ENCODE peak calls at places on chromosome 6, in six cellular contexts. B is IMR-90, S is neuronal stem cell, I is trophoblast cell, A is H1, M is mesenchymal stem cell. Q is an unnamed sample.

GRCh38 chr6:39084506-39084905 is 30.5 kb downstream of the SAYSD1 start:
- DNase-seq in B (no peak), S (no peak), I (no peak), A (no peak), M (no peak), Q (no peak)

GRCh38 chr6:12138377-12138776 is 126.3 kb downstream of the HIVEP1 start:
- DNase-seq in B (no peak), S (no peak), I (no peak), A (no peak), M (peak), Q (no peak)

GRCh38 chr6:141464490-141464889 is 668.2 kb upstream of the GJE1 start:
- DNase-seq in B (peak), S (no peak), I (peak), A (no peak), M (peak), Q (no peak)

GRCh38 chr6:115137910-115138309 is 795.1 kb upstream of the HS3ST5 start:
- DNase-seq in B (no peak), S (no peak), I (no peak), A (no peak), M (no peak), Q (no peak)

GRCh38 chr6:29631209-29631810 is 1.7 kb downstream of the GABBR1 start:
- DNase-seq in B (peak), S (no peak), I (no peak), A (no peak), M (peak), Q (peak)

GRCh38 chr6:24831771-24832718 is 33.3 kb upstream of the ARMH2 start:
- DNase-seq in B (peak), S (no peak), I (no peak), A (no peak), M (peak), Q (no peak)

GRCh38 chr6:4607026-4607704 is 169.0 kb upstream of the CDYL start:
- DNase-seq in B (peak), S (no peak), I (peak), A (no peak), M (peak), Q (no peak)

GRCh38 chr6:156359912-156360311 is 417.3 kb upstream of the ARID1B start:
- DNase-seq in B (no peak), S (no peak), I (no peak), A (peak), M (no peak), Q (peak)

GRCh38 chr6:42326248-42326647 is 108.6 kb upstream of the MRPS10 start:
- DNase-seq in B (no peak), S (no peak), I (no peak), A (no peak), M (no peak), Q (no peak)

GRCh38 chr6:67640462-67640861 is 994.6 kb upstream of the ADGRB3 start:
- DNase-seq in B (peak), S (no peak), I (no peak), A (no peak), M (peak), Q (no peak)

GRCh38 chr6:104795363-104795762 is 64.4 kb downstream of the HACE1 start:
- DNase-seq in B (no peak), S (no peak), I (no peak), A (no peak), M (no peak), Q (no peak)

GRCh38 chr6:37595859-37596258 is 96.2 kb upstream of the CCDC167 start:
- DNase-seq in B (no peak), S (no peak), I (no peak), A (no peak), M (no peak), Q (no peak)

GRCh38 chr6:11055127-11055627 is 11.1 kb upstream of the ELOVL2 start:
- DNase-seq in B (peak), S (no peak), I (no peak), A (no peak), M (peak), Q (no peak)

GRCh38 chr6:105179244-105180065 is at the start of gene POPDC3:
- DNase-seq in B (peak), S (peak), I (peak), A (no peak), M (peak), Q (peak)

GRCh38 chr6:112595841-112596240 is 248.7 kb downstream of the RFPL4B start:
- DNase-seq in B (peak), S (no peak), I (no peak), A (no peak), M (no peak), Q (no peak)

GRCh38 chr6:158047563-158048323 is 66.1 kb downstream of the SYNJ2 start:
- DNase-seq in B (no peak), S (no peak), I (no peak), A (no peak), M (no peak), Q (no peak)

GRCh38 chr6:138724015-138724414 is 49.6 kb upstream of the CCDC28A start:
- DNase-seq in B (no peak), S (no peak), I (peak), A (no peak), M (peak), Q (no peak)

GRCh38 chr6:158815379-158815724 is 3.8 kb downstream of the EZR start:
- DNase-seq in B (no peak), S (no peak), I (no peak), A (no peak), M (no peak), Q (no peak)

GRCh38 chr6:53985361-53985760 is 125.9 kb upstream of the MLIP start:
- DNase-seq in B (no peak), S (no peak), I (no peak), A (no peak), M (no peak), Q (no peak)

GRCh38 chr6:31737315-31738047 is 1.2 kb upstream of the CLIC1 start:
- DNase-seq in B (no peak), S (peak), I (no peak), A (no peak), M (peak), Q (peak)

GRCh38 chr6:38021029-38021428 is 201.5 kb downstream of the ZFAND3 start:
- DNase-seq in B (no peak), S (no peak), I (no peak), A (no peak), M (no peak), Q (no peak)

GRCh38 chr6:62479722-62480121 is 193.7 kb upstream of the KHDRBS2 start:
- DNase-seq in B (no peak), S (no peak), I (no peak), A (no peak), M (no peak), Q (no peak)

GRCh38 chr6:33692760-33693158 is 18.7 kb downstream of the UQCC2 start:
- DNase-seq in B (peak), S (no peak), I (no peak), A (no peak), M (peak), Q (no peak)

GRCh38 chr6:37283786-37284185 is 25.8 kb upstream of the TMEM217 start:
- DNase-seq in B (no peak), S (no peak), I (no peak), A (no peak), M (no peak), Q (no peak)

GRCh38 chr6:2029130-2029794 is 216.1 kb downstream of the GMDS start:
- DNase-seq in B (no peak), S (no peak), I (no peak), A (no peak), M (no peak), Q (no peak)

GRCh38 chr6:144898052-144898689 is 613.0 kb downstream of the UTRN start:
- DNase-seq in B (peak), S (no peak), I (no peak), A (no peak), M (peak), Q (no peak)

GRCh38 chr6:93581371-93581770 is 162.0 kb upstream of the EPHA7 start:
- DNase-seq in B (no peak), S (no peak), I (no peak), A (no peak), M (no peak), Q (no peak)

GRCh38 chr6:88048556-88048955 is 915 bp downstream of the SPACA1 start:
- DNase-seq in B (no peak), S (no peak), I (no peak), A (no peak), M (no peak), Q (no peak)

GRCh38 chr6:5851261-5851757 is 155.4 kb downstream of the NRN1 start:
- DNase-seq in B (no peak), S (no peak), I (no peak), A (peak), M (peak), Q (peak)

GRCh38 chr6:151690303-151690702 is 117.2 kb upstream of the ESR1 start:
- DNase-seq in B (no peak), S (no peak), I (no peak), A (no peak), M (no peak), Q (no peak)

GRCh38 chr6:123841067-123841896 is 37.6 kb downstream of the NKAIN2 start:
- DNase-seq in B (no peak), S (no peak), I (no peak), A (no peak), M (no peak), Q (no peak)

GRCh38 chr6:133106934-133107333 is 134.2 kb upstream of the EYA4 start:
- DNase-seq in B (no peak), S (no peak), I (no peak), A (no peak), M (no peak), Q (no peak)

GRCh38 chr6:109762166-109762565 is 71.1 kb downstream of the FIG4 start:
- DNase-seq in B (no peak), S (no peak), I (no peak), A (no peak), M (no peak), Q (no peak)

DNA sequence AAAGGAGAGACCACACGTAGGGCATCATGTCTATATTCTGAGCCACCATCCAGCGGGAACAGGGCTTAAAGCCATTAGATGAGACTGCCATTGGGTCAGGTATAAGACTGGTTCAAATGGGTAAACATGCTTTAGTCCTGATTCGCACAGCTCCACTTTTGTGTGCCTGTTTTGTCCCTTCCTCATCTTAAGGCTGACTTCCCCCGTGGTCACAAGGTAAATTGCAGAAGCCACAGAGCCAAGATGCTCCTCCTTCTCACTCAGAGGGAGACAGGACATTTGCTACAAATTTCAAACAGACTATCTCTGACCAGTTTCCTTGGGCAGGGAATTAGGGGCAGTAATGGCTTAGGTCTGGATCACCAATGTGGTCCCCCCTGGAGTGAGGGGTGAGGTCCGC is 11.4 kb upstream of the IFNGR1 start:
- DNase-seq in B (no peak), S (no peak), I (no peak), A (no peak), M (no peak), Q (no peak)
- H4K91ac ChIP-seq in B (no peak), S (no peak), I (no peak), A (no peak), M (no peak), Q (no peak)

DNA sequence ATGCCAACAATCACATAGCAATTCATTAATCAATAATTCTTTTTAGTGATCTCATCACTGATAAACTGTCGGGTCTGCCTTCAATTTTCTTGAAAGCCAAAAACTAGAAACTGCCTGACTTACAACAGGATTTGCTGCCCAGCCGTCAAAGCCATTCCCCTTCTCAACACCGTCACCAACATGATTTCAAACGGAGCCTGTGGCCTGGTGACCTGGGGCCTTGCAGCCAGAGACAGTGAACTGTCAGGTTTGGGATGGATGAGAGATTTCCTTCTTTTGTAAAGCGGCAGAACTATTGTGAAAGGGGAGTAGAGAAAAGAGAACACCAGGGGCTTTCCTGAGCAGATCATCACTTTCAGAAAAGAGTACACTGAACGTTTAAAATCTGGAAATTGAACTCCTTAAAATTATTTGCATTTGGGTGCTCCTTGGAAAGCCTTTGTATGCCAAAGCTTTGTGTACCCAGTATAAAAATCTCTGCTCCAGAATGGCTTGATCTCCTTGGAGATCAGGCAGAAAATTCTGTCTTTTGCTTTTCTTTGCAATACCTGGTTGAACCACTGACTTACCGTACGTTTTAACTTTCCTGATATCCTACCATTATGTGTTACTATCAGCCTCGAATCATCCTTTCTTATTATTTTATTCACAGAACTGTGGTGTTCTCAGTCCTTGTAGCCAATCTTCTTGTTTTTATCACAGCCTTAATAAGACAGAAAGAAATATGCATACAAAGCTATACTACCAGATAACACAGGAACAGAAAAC is 125.2 kb downstream of the PACRG start:
- DNase-seq in B (no peak), S (no peak), I (no peak), A (no peak), M (no peak), Q (no peak)
- H4K91ac ChIP-seq in B (no peak), S (no peak), I (no peak), A (no peak), M (no peak), Q (no peak)

GRCh38 chr6:146470091-146470770 is 73.4 kb upstream of the RAB32 start:
- DNase-seq in B (no peak), S (no peak), I (no peak), A (no peak), M (no peak), Q (no peak)
- H4K91ac ChIP-seq in B (no peak), S (no peak), I (no peak), A (no peak), M (no peak), Q (no peak)

DNA sequence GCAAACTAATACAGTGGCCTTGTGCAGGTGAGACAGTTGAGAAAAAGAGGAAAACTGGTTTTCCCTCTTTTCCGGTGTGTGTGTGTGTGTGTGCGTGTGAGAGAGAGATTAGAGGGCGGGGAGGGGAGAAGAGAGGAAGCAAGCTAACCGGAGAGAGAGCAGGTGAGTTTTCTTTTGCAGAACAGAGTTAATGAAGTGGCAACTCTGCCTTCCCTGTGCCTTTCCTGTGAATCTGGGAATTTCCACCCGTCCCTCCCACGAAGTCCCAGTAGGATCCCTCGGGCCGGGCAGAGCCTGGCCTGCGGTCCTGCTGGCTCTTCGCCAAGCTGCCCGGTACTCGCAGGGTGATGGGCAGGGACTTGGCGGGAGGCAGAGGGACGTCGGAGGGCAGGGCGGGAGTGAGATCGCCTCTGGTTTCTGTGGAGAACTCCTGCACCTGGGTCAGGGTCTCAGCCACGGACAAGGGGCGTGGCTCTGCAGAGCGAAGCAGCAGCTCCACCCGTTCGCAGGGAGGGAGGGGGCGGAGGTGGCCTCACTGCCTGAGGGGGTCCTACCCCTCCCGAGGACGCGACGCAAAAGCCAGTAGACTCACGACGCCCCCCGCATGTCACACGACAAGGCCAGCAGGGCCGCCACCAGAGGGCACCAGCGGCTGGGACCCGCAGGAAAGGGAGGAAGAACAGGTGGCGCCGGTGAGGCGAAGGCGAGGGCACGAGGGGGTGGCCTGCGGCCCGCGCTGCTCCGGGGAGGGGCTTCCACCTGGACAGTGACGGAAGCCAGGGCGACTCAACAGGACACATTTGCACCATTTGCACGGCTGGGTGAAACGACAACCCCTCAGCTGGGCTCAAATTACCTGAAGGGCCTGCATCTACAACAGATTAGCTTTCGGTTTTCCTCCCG is 51.2 kb upstream of the RNF182 start:
- DNase-seq in B (no peak), S (peak), I (peak), A (peak), M (peak), Q (peak)
- H4K91ac ChIP-seq in B (no peak), S (no peak), I (peak), A (no peak), M (no peak), Q (no peak)

GRCh38 chr6:166470863-166471410 is 88.2 kb upstream of the MPC1 start:
- DNase-seq in B (no peak), S (no peak), I (no peak), A (no peak), M (no peak), Q (no peak)
- H4K91ac ChIP-seq in B (no peak), S (no peak), I (no peak), A (no peak), M (no peak), Q (no peak)

GRCh38 chr6:170490259-170490658 is 62.8 kb downstream of the PSMB1 start:
- DNase-seq in B (no peak), S (no peak), I (no peak), A (no peak), M (no peak), Q (no peak)
- H4K91ac ChIP-seq in B (no peak), S (no peak), I (no peak), A (no peak), M (no peak), Q (no peak)

DNA sequence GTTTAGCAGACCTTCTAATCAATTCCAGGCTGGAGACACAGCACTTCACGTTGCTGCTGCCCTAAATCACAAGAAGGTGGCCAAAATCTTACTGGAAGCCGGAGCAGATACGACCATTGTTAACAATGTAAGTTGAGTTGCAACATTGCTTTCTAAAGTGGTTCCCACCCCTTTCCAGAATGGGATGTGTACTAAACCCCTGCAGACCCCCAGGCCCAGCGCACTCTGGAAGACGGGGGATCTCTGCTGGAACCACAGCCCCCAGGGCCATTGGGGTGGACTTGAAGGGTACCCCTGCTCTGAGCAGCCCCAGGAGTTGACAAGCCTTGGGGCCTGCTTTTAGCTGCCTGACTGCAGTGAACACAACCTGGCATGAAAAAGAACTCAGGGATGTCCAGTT is 22.0 kb downstream of the LYRM2 start:
- DNase-seq in B (no peak), S (no peak), I (no peak), A (no peak), M (no peak), Q (no peak)
- H4K91ac ChIP-seq in B (no peak), S (no peak), I (no peak), A (no peak), M (no peak), Q (no peak)

DNA sequence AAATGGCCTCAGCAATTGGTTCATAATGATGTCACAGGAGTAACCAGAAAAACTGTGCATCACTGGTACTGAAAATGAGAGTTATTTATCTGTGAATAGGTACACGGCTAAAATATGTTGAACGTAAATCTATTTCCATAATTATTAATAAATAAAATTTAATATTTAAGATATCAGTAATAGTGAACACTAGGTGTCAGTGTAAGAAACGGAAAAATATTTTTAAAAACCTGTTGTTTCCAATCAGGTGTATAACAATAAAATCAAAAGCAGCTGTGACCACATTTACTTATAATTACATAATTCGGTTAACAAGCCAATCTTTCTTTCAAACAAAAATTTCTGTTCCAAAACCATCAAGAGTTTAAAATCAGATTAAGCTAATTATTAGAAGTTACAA is 241.4 kb upstream of the RUNX2 start:
- DNase-seq in B (no peak), S (no peak), I (no peak), A (no peak), M (no peak), Q (no peak)
- H4K91ac ChIP-seq in B (no peak), S (no peak), I (no peak), A (no peak), M (no peak), Q (no peak)

DNA sequence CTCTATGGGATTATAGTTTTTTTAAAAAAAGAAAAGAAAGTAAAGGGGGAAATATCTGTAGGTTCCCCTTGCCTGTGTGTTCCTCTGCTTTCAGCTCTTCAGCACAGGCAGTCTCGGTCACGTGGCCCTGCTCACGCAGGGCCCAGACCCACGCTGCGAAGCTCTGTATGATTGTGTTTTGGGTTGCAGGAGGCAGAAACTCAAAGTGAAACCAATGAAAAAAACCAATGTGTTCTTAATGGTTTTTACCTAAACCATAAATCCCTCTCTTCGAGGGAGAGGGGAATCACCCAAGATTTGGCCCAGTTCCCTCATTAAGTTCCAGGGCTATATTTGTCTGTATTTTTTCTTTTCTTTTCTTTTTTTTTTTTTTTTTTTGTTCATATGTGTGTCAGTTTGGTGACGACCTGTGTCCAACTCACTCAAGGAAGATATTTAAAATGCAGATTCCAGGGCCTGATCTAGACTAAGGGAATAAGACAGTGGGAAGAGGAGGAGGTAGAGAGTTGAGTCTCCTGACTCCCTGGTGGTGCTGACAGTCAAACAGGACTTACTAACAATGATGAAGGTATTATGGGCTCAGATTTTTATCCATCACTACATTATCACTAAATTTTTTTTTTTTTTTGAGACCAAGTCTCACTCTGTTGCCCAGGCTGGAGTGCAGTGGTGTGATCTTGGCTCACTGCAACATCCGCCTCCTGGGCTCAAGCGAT is 33.8 kb upstream of the RREB1 start:
- DNase-seq in B (no peak), S (no peak), I (peak), A (no peak), M (no peak), Q (no peak)
- H4K91ac ChIP-seq in B (no peak), S (no peak), I (no peak), A (no peak), M (no peak), Q (no peak)